ENCODE peak calls at places on chromosomes 1 and 21, in ten cellular contexts. K, Y, D, Z, S, J, L, Q, P and U are unnamed samples.

GRCh38 chr1:1752671-1753606 is 25.3 kb downstream of the NADK start:
- DNase-seq in K (no peak), Y (no peak), D (no peak), Z (no peak), S (no peak), J (no peak), L (no peak), Q (no peak), P (peak), U (no peak)

GRCh38 chr1:229342305-229342901 is 444 bp downstream of the CCSAP start:
- DNase-seq in K (no peak), Y (peak), D (peak), Z (peak), S (peak), J (peak), L (peak), Q (peak), P (peak), U (peak)

GRCh38 chr1:175218132-175218531 is 25.6 kb upstream of the KIAA0040 start:
- DNase-seq in K (no peak), Y (no peak), D (no peak), Z (no peak), S (no peak), J (no peak), L (no peak), Q (no peak), P (no peak), U (no peak)

GRCh38 chr1:21201650-21202049 is 25.0 kb upstream of the EIF4G3 start:
- DNase-seq in K (no peak), Y (no peak), D (no peak), Z (no peak), S (no peak), J (no peak), L (no peak), Q (no peak), P (no peak), U (no peak)

GRCh38 chr1:154326546-154327465 is 1.5 kb downstream of the ATP8B2 start:
- DNase-seq in K (peak), Y (peak), D (no peak), Z (peak), S (peak), J (no peak), L (no peak), Q (peak), P (no peak), U (peak)

GRCh38 chr1:17011439-17012307 is at the start of gene ATP13A2:
- DNase-seq in K (no peak), Y (peak), D (peak), Z (peak), S (peak), J (peak), L (peak), Q (peak), P (peak), U (peak)

GRCh38 chr1:244021427-244021826 is 29.7 kb upstream of the ZBTB18 start:
- DNase-seq in K (no peak), Y (no peak), D (no peak), Z (no peak), S (no peak), J (no peak), L (no peak), Q (no peak), P (no peak), U (no peak)

GRCh38 chr1:241706967-241707366 is 54.9 kb downstream of the WDR64 start:
- DNase-seq in K (peak), Y (peak), D (no peak), Z (no peak), S (no peak), J (no peak), L (no peak), Q (peak), P (no peak), U (no peak)

GRCh38 chr1:178488393-178488792 is 8.4 kb downstream of the CLEC20A start:
- DNase-seq in K (no peak), Y (no peak), D (no peak), Z (no peak), S (no peak), J (no peak), L (no peak), Q (no peak), P (no peak), U (no peak)

GRCh38 chr1:158112994-158113758 is 67.5 kb upstream of the CD1D start:
- DNase-seq in K (no peak), Y (peak), D (peak), Z (no peak), S (peak), J (peak), L (peak), Q (peak), P (no peak), U (peak)

GRCh38 chr21:42594616-42595280 is 58.7 kb upstream of the PDE9A start:
- DNase-seq in K (no peak), Y (no peak), D (no peak), Z (no peak), S (no peak), J (no peak), L (no peak), Q (peak), P (no peak), U (no peak)

GRCh38 chr1:166840309-166841302 is 1.3 kb downstream of the POGK start:
- DNase-seq in K (no peak), Y (no peak), D (no peak), Z (no peak), S (no peak), J (no peak), L (no peak), Q (no peak), P (no peak), U (peak)

GRCh38 chr1:198597690-198598430 is 41.0 kb upstream of the PTPRC start:
- DNase-seq in K (no peak), Y (no peak), D (no peak), Z (no peak), S (no peak), J (no peak), L (no peak), Q (no peak), P (no peak), U (no peak)

GRCh38 chr1:154729031-154729442 is 121.1 kb upstream of the ADAR start:
- DNase-seq in K (no peak), Y (no peak), D (no peak), Z (peak), S (peak), J (no peak), L (no peak), Q (peak), P (no peak), U (peak)

GRCh38 chr1:235329139-235329808 is 904 bp downstream of the GGPS1 start:
- DNase-seq in K (no peak), Y (peak), D (peak), Z (no peak), S (peak), J (peak), L (peak), Q (peak), P (no peak), U (peak)

GRCh38 chr1:41902669-41903068 is 16.1 kb downstream of the HIVEP3 start:
- DNase-seq in K (no peak), Y (no peak), D (no peak), Z (no peak), S (no peak), J (no peak), L (no peak), Q (no peak), P (no peak), U (no peak)

GRCh38 chr1:25469177-25469576 is 38.5 kb downstream of the MACO1 start:
- DNase-seq in K (no peak), Y (peak), D (no peak), Z (no peak), S (no peak), J (no peak), L (no peak), Q (peak), P (no peak), U (peak)

GRCh38 chr1:226157761-226158316 is 28.7 kb downstream of the ACBD3 start:
- DNase-seq in K (no peak), Y (no peak), D (no peak), Z (no peak), S (no peak), J (no peak), L (no peak), Q (no peak), P (no peak), U (no peak)

GRCh38 chr1:247294282-247294681 is 37.4 kb downstream of the ZNF496 start:
- DNase-seq in K (peak), Y (peak), D (no peak), Z (no peak), S (no peak), J (no peak), L (no peak), Q (peak), P (no peak), U (peak)

GRCh38 chr21:35144978-35145377 is 95.9 kb upstream of the RUNX1 start:
- DNase-seq in K (no peak), Y (no peak), D (no peak), Z (no peak), S (no peak), J (no peak), L (no peak), Q (no peak), P (no peak), U (no peak)

GRCh38 chr1:155648207-155649147 is 38.5 kb downstream of the MSTO1 start:
- DNase-seq in K (peak), Y (peak), D (no peak), Z (no peak), S (peak), J (no peak), L (peak), Q (peak), P (no peak), U (peak)

GRCh38 chr1:24970399-24970753 is 40.3 kb upstream of the RUNX3 start:
- DNase-seq in K (no peak), Y (no peak), D (no peak), Z (no peak), S (no peak), J (no peak), L (no peak), Q (peak), P (peak), U (peak)

GRCh38 chr1:9294910-9295636 is 2.4 kb downstream of the SPSB1 start:
- DNase-seq in K (no peak), Y (peak), D (peak), Z (peak), S (no peak), J (no peak), L (no peak), Q (peak), P (no peak), U (peak)

GRCh38 chr1:184604152-184604900 is 150.3 kb downstream of the EDEM3 start:
- DNase-seq in K (no peak), Y (no peak), D (no peak), Z (no peak), S (no peak), J (no peak), L (no peak), Q (no peak), P (no peak), U (no peak)

GRCh38 chr1:184838374-184838995 is 83.8 kb upstream of the EDEM3 start:
- DNase-seq in K (peak), Y (peak), D (no peak), Z (no peak), S (peak), J (no peak), L (peak), Q (peak), P (no peak), U (peak)

GRCh38 chr1:91546876-91547275 is 46.2 kb downstream of the CDC7 start:
- DNase-seq in K (no peak), Y (no peak), D (no peak), Z (no peak), S (no peak), J (no peak), L (no peak), Q (no peak), P (no peak), U (no peak)

GRCh38 chr1:6922096-6922931 is 137.1 kb downstream of the CAMTA1 start:
- DNase-seq in K (peak), Y (peak), D (no peak), Z (peak), S (no peak), J (peak), L (peak), Q (peak), P (no peak), U (peak)

GRCh38 chr1:19616489-19616888 is 27.6 kb upstream of the NBL1 start:
- DNase-seq in K (no peak), Y (peak), D (no peak), Z (no peak), S (no peak), J (no peak), L (no peak), Q (peak), P (no peak), U (peak)

GRCh38 chr1:210883821-210884220 is 250.1 kb downstream of the KCNH1 start:
- DNase-seq in K (peak), Y (no peak), D (no peak), Z (no peak), S (no peak), J (no peak), L (no peak), Q (no peak), P (no peak), U (no peak)

GRCh38 chr1:208268541-208269337 is 24.6 kb upstream of the PLXNA2 start:
- DNase-seq in K (no peak), Y (no peak), D (no peak), Z (no peak), S (no peak), J (no peak), L (no peak), Q (no peak), P (no peak), U (no peak)

GRCh38 chr1:221284028-221284427 is 404.8 kb downstream of the HLX start:
- DNase-seq in K (no peak), Y (peak), D (no peak), Z (no peak), S (no peak), J (no peak), L (no peak), Q (peak), P (no peak), U (peak)

GRCh38 chr1:13593511-13594131 is 10.0 kb downstream of the PDPN start:
- DNase-seq in K (peak), Y (peak), D (no peak), Z (peak), S (no peak), J (no peak), L (peak), Q (peak), P (no peak), U (peak)

GRCh38 chr21:28402616-28402989 is 590.1 kb downstream of the LTN1 start:
- DNase-seq in K (no peak), Y (no peak), D (no peak), Z (no peak), S (no peak), J (no peak), L (no peak), Q (peak), P (no peak), U (peak)

GRCh38 chr1:205711105-205712048 is 31.1 kb upstream of the SLC45A3 start:
- DNase-seq in K (peak), Y (peak), D (no peak), Z (peak), S (peak), J (peak), L (peak), Q (peak), P (no peak), U (peak)

GRCh38 chr1:9652379-9653194 is 1.1 kb downstream of the PIK3CD start:
- DNase-seq in K (no peak), Y (no peak), D (peak), Z (no peak), S (peak), J (no peak), L (no peak), Q (no peak), P (peak), U (peak)

GRCh38 chr1:53470155-53470554 is 11.0 kb downstream of the DMRTB1 start:
- DNase-seq in K (no peak), Y (peak), D (no peak), Z (peak), S (no peak), J (no peak), L (peak), Q (peak), P (no peak), U (peak)
- TF ChIP-seq CTCF in K (peak), Y (peak), D (peak), Z (peak), S (no peak), J (no peak), L (peak), Q (peak), P (peak), U (peak)

GRCh38 chr1:162021124-162021523 is 2.5 kb downstream of the OLFML2B start:
- DNase-seq in K (no peak), Y (no peak), D (no peak), Z (no peak), S (no peak), J (no peak), L (no peak), Q (no peak), P (no peak), U (no peak)

GRCh38 chr1:162020145-162020544 is 3.5 kb downstream of the OLFML2B start:
- DNase-seq in K (no peak), Y (no peak), D (no peak), Z (no peak), S (no peak), J (no peak), L (no peak), Q (peak), P (no peak), U (no peak)

GRCh38 chr1:162019436-162019835 is 4.2 kb downstream of the OLFML2B start:
- DNase-seq in K (no peak), Y (no peak), D (no peak), Z (no peak), S (no peak), J (no peak), L (no peak), Q (no peak), P (no peak), U (no peak)

GRCh38 chr1:162018418-162018817 is 5.3 kb downstream of the OLFML2B start:
- DNase-seq in K (no peak), Y (no peak), D (no peak), Z (peak), S (no peak), J (no peak), L (peak), Q (no peak), P (no peak), U (no peak)

DNA sequence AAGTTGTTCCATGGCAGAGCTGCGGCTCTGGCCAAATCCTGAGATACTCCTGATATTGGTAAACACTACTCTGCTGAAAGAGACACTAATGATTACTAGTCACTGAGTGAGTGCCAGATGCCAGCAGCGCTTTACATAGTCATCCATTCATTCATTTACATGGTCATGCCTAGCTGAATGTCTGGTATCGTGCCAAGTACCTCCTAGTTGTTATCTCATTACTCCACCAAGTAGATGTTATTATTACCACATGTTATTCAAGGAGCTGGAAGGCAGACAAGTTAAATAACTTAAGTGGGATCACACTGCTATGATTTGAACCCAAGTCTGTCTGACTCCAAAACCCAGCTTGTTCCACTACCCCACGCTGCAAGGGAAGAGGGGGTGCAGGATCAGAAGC is 4.7 kb downstream of the OLFML2B start:
- DNase-seq in K (no peak), Y (peak), D (no peak), Z (no peak), S (no peak), J (peak), L (no peak), Q (peak), P (no peak), U (peak)
- H3K4me3 ChIP-seq in K (no peak), Y (no peak), D (no peak), Z (no peak), S (no peak), J (no peak), L (no peak), Q (no peak), P (no peak), U (no peak)

GRCh38 chr21:37561941-37562919 is 195.7 kb downstream of the DYRK1A start:
- DNase-seq in K (no peak), Y (no peak), D (no peak), Z (no peak), S (no peak), J (no peak), L (no peak), Q (no peak), P (no peak), U (no peak)

GRCh38 chr21:37564924-37565529 is 198.5 kb downstream of the DYRK1A start:
- DNase-seq in K (no peak), Y (no peak), D (no peak), Z (no peak), S (peak), J (no peak), L (peak), Q (no peak), P (no peak), U (no peak)

GRCh38 chr21:37562920-37563640 is 196.5 kb downstream of the DYRK1A start:
- DNase-seq in K (no peak), Y (no peak), D (no peak), Z (peak), S (no peak), J (peak), L (peak), Q (peak), P (no peak), U (no peak)

GRCh38 chr21:37564341-37564923 is 197.9 kb downstream of the DYRK1A start:
- DNase-seq in K (peak), Y (peak), D (no peak), Z (peak), S (peak), J (peak), L (peak), Q (peak), P (peak), U (peak)

DNA sequence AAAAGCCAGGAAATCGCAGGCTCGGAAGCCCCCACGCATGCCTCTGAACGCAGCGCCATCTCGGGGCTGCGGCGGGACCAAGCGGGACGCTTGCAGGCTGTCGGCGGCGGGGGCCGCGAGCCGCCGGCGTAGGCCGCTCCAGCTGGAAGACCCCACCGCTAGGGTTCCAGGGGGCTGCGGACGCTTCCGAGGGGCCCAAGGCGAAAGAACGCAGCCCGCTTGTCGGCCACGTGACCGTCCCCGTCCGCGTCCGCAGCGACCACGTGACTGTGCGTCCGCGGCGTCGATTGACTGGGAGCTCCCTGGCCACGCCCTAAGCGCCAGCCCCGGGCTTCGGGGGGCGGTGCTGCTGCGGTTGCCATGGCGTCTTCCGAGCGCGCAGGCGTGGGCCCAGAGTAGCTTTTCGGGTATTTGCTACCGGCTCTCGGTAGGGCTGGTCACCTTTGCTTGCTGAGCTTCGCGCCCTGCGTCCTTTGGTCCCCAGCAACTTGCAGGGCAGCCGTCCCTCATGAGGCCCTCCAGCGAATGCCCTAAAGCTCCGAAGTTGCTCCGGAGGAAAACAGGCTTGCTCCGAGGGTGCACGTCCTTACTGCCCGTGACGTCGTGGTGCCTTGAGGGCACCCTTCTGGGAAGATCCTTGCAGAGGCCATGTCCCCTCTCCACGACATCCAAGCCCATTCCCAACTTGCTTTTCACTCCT is 197.2 kb downstream of the DYRK1A start:
- DNase-seq in K (peak), Y (peak), D (peak), Z (peak), S (peak), J (peak), L (peak), Q (peak), P (peak), U (peak)
- TF ChIP-seq CTCF in K (peak), Y (peak), D (peak), Z (peak), S (peak), J (peak), L (no peak), Q (peak), P (peak), U (peak)

GRCh38 chr1:181396171-181396670 is 87.1 kb upstream of the CACNA1E start:
- DNase-seq in K (no peak), Y (no peak), D (no peak), Z (no peak), S (no peak), J (no peak), L (no peak), Q (no peak), P (no peak), U (no peak)
- H3K4me3 ChIP-seq in K (no peak), Y (no peak), D (no peak), Z (no peak), S (no peak), J (no peak), L (no peak), Q (no peak), P (no peak), U (no peak)

GRCh38 chr1:167991546-167991945 is 54.7 kb upstream of the MPC2 start:
- DNase-seq in K (no peak), Y (no peak), D (no peak), Z (no peak), S (no peak), J (no peak), L (no peak), Q (no peak), P (no peak), U (no peak)
- TF ChIP-seq CTCF in K (no peak), Y (no peak), D (no peak), Z (no peak), S (no peak), J (no peak), L (no peak), Q (no peak), P (no peak), U (no peak)